ENCODE peak calls at places on chromosome 13, in seven cellular contexts. U, J, O, D, H, R and B are unnamed samples.

GRCh38 chr13:33290421-33290965 is 4.9 kb upstream of the STARD13 start:
- DNase-seq in U (no peak), J (no peak), O (no peak), D (no peak), H (no peak), R (no peak), B (no peak)

GRCh38 chr13:30618186-30618937 is 642 bp downstream of the USPL1 start:
- DNase-seq in U (no peak), J (no peak), O (no peak), D (no peak), H (no peak), R (peak; percentile 26), B (no peak)

GRCh38 chr13:44422755-44423643 is 49.4 kb downstream of the SERP2 start:
- DNase-seq in U (no peak), J (no peak), O (no peak), D (no peak), H (no peak), R (no peak), B (no peak)

GRCh38 chr13:28716511-28716910 is 2.3 kb downstream of the SLC46A3 start:
- DNase-seq in U (no peak), J (no peak), O (no peak), D (no peak), H (no peak), R (no peak), B (no peak)

GRCh38 chr13:109700176-109700575 is 86.2 kb downstream of the IRS2 start:
- DNase-seq in U (no peak), J (peak; percentile 43), O (peak; percentile 83), D (no peak), H (no peak), R (no peak), B (peak; percentile 45)

GRCh38 chr13:50463662-50464061 is 379.8 kb downstream of the DLEU7 start:
- DNase-seq in U (no peak), J (no peak), O (no peak), D (no peak), H (no peak), R (no peak), B (no peak)

GRCh38 chr13:95485045-95485517 is 67.4 kb upstream of the CLDN10 start:
- DNase-seq in U (no peak), J (no peak), O (no peak), D (no peak), H (no peak), R (no peak), B (no peak)

GRCh38 chr13:102310691-102311432 is 91.0 kb downstream of the FGF14 start:
- DNase-seq in U (no peak), J (no peak), O (no peak), D (no peak), H (no peak), R (no peak), B (no peak)

GRCh38 chr13:32115069-32115468 is 83.5 kb downstream of the FRY start:
- DNase-seq in U (no peak), J (no peak), O (no peak), D (no peak), H (no peak), R (no peak), B (no peak)

GRCh38 chr13:38628554-38628953 is 58.3 kb upstream of the FREM2 start:
- DNase-seq in U (no peak), J (no peak), O (no peak), D (no peak), H (no peak), R (no peak), B (no peak)

GRCh38 chr13:97630725-97631124 is 196.8 kb downstream of the RAP2A start:
- DNase-seq in U (no peak), J (no peak), O (no peak), D (no peak), H (no peak), R (no peak), B (no peak)

GRCh38 chr13:44136693-44137268 is 236.8 kb upstream of the SERP2 start:
- DNase-seq in U (no peak), J (no peak), O (no peak), D (no peak), H (no peak), R (no peak), B (no peak)

GRCh38 chr13:96191367-96191766 is 101.5 kb downstream of the HS6ST3 start:
- DNase-seq in U (no peak), J (no peak), O (no peak), D (no peak), H (no peak), R (no peak), B (no peak)

GRCh38 chr13:46648166-46648607 is 95.2 kb downstream of the LRCH1 start:
- DNase-seq in U (no peak), J (no peak), O (no peak), D (no peak), H (no peak), R (peak; percentile 13), B (no peak)

GRCh38 chr13:97125810-97126738 is 96.1 kb upstream of the MBNL2 start:
- DNase-seq in U (no peak), J (no peak), O (no peak), D (no peak), H (no peak), R (no peak), B (no peak)